ENCODE peak calls at places on chromosomes 6 and 20, in five cellular contexts. One of them, this sample, is unnamed.

GRCh38 chr20:51193066-51193772 is 170.3 kb upstream of the KCNG1 start:
- DNase-seq in NCI-H2171 treated with DMSO at 0.1 percent for 48 hours: no peak
- DNase-seq in hepatic stellate cell: no peak
- DNase-seq in stimulated activated effector memory CD8-positive, alpha-beta T cell treated with anti-CD3 and anti-CD28 coated beads, Interleukin-12 subunit alpha, Interleukin-12 subunit beta, amount 100 ng/mL, for 72 hours: no peak
- DNase-seq in H9: no peak
- DNase-seq in this sample: no peak

GRCh38 chr6:46893648-46894047 is 28.1 kb downstream of the ADGRF5 start:
- DNase-seq in hepatic stellate cell: no peak
- DNase-seq in H9: no peak
- DNase-seq in NCI-H2171 treated with DMSO at 0.1 percent for 48 hours: no peak
- DNase-seq in stimulated activated effector memory CD8-positive, alpha-beta T cell treated with anti-CD3 and anti-CD28 coated beads, Interleukin-12 subunit alpha, Interleukin-12 subunit beta, amount 100 ng/mL, for 72 hours: no peak
- DNase-seq in this sample: no peak

GRCh38 chr20:11454966-11455799 is 462.5 kb upstream of the BTBD3 start:
- DNase-seq in stimulated activated effector memory CD8-positive, alpha-beta T cell treated with anti-CD3 and anti-CD28 coated beads, Interleukin-12 subunit alpha, Interleukin-12 subunit beta, amount 100 ng/mL, for 72 hours: no peak
- DNase-seq in NCI-H2171 treated with DMSO at 0.1 percent for 48 hours: no peak
- DNase-seq in H9: no peak
- DNase-seq in hepatic stellate cell: peak; percentile 5
- DNase-seq in this sample: no peak

GRCh38 chr6:126721581-126722145 is 381.7 kb downstream of the CENPW start:
- DNase-seq in stimulated activated effector memory CD8-positive, alpha-beta T cell treated with anti-CD3 and anti-CD28 coated beads, Interleukin-12 subunit alpha, Interleukin-12 subunit beta, amount 100 ng/mL, for 72 hours: no peak
- DNase-seq in NCI-H2171 treated with DMSO at 0.1 percent for 48 hours: no peak
- DNase-seq in H9: no peak
- DNase-seq in hepatic stellate cell: peak; percentile 35
- DNase-seq in this sample: no peak

GRCh38 chr6:108353853-108354252 is 59.0 kb downstream of the AFG1L start:
- DNase-seq in H9: no peak
- DNase-seq in NCI-H2171 treated with DMSO at 0.1 percent for 48 hours: no peak
- DNase-seq in hepatic stellate cell: peak; percentile 5
- DNase-seq in stimulated activated effector memory CD8-positive, alpha-beta T cell treated with anti-CD3 and anti-CD28 coated beads, Interleukin-12 subunit alpha, Interleukin-12 subunit beta, amount 100 ng/mL, for 72 hours: no peak
- DNase-seq in this sample: no peak

GRCh38 chr20:51688600-51688999 is 79.6 kb downstream of the ATP9A start:
- DNase-seq in NCI-H2171 treated with DMSO at 0.1 percent for 48 hours: no peak
- DNase-seq in H9: no peak
- DNase-seq in stimulated activated effector memory CD8-positive, alpha-beta T cell treated with anti-CD3 and anti-CD28 coated beads, Interleukin-12 subunit alpha, Interleukin-12 subunit beta, amount 100 ng/mL, for 72 hours: no peak
- DNase-seq in hepatic stellate cell: no peak
- DNase-seq in this sample: no peak

GRCh38 chr20:15179426-15180190 is 842.2 kb upstream of the FLRT3 start:
- DNase-seq in hepatic stellate cell: no peak
- DNase-seq in H9: no peak
- DNase-seq in NCI-H2171 treated with DMSO at 0.1 percent for 48 hours: peak; percentile 91
- DNase-seq in stimulated activated effector memory CD8-positive, alpha-beta T cell treated with anti-CD3 and anti-CD28 coated beads, Interleukin-12 subunit alpha, Interleukin-12 subunit beta, amount 100 ng/mL, for 72 hours: no peak
- DNase-seq in this sample: no peak

GRCh38 chr20:35008411-35009342 is 53.0 kb downstream of the MYH7B start:
- DNase-seq in stimulated activated effector memory CD8-positive, alpha-beta T cell treated with anti-CD3 and anti-CD28 coated beads, Interleukin-12 subunit alpha, Interleukin-12 subunit beta, amount 100 ng/mL, for 72 hours: no peak
- DNase-seq in NCI-H2171 treated with DMSO at 0.1 percent for 48 hours: no peak
- DNase-seq in H9: peak; percentile 15
- DNase-seq in hepatic stellate cell: no peak
- DNase-seq in this sample: no peak

GRCh38 chr6:23692184-23692583 is 433.8 kb upstream of the NRSN1 start:
- DNase-seq in stimulated activated effector memory CD8-positive, alpha-beta T cell treated with anti-CD3 and anti-CD28 coated beads, Interleukin-12 subunit alpha, Interleukin-12 subunit beta, amount 100 ng/mL, for 72 hours: no peak
- DNase-seq in NCI-H2171 treated with DMSO at 0.1 percent for 48 hours: peak; percentile 53
- DNase-seq in hepatic stellate cell: no peak
- DNase-seq in H9: no peak
- DNase-seq in this sample: no peak

GRCh38 chr6:29071831-29072723 is 15.0 kb downstream of the OR2B3 start:
- DNase-seq in H9: peak; percentile 78
- DNase-seq in NCI-H2171 treated with DMSO at 0.1 percent for 48 hours: peak; percentile 5
- DNase-seq in stimulated activated effector memory CD8-positive, alpha-beta T cell treated with anti-CD3 and anti-CD28 coated beads, Interleukin-12 subunit alpha, Interleukin-12 subunit beta, amount 100 ng/mL, for 72 hours: no peak
- DNase-seq in hepatic stellate cell: peak; percentile 2
- DNase-seq in this sample: peak; percentile 54

GRCh38 chr6:11718461-11718860 is 60.1 kb downstream of the ADTRP start:
- DNase-seq in stimulated activated effector memory CD8-positive, alpha-beta T cell treated with anti-CD3 and anti-CD28 coated beads, Interleukin-12 subunit alpha, Interleukin-12 subunit beta, amount 100 ng/mL, for 72 hours: no peak
- DNase-seq in hepatic stellate cell: no peak
- DNase-seq in H9: no peak
- DNase-seq in NCI-H2171 treated with DMSO at 0.1 percent for 48 hours: no peak
- DNase-seq in this sample: no peak

GRCh38 chr6:118580585-118581419 is 32.7 kb downstream of the PLN start:
- DNase-seq in stimulated activated effector memory CD8-positive, alpha-beta T cell treated with anti-CD3 and anti-CD28 coated beads, Interleukin-12 subunit alpha, Interleukin-12 subunit beta, amount 100 ng/mL, for 72 hours: no peak
- DNase-seq in H9: peak; percentile 67
- DNase-seq in hepatic stellate cell: peak; percentile 37
- DNase-seq in NCI-H2171 treated with DMSO at 0.1 percent for 48 hours: peak; percentile 77
- DNase-seq in this sample: peak; percentile 60

GRCh38 chr6:3001773-3002293 is 2.1 kb downstream of the NQO2 start:
- DNase-seq in hepatic stellate cell: peak; percentile 85
- DNase-seq in H9: no peak
- DNase-seq in NCI-H2171 treated with DMSO at 0.1 percent for 48 hours: peak; percentile 22
- DNase-seq in stimulated activated effector memory CD8-positive, alpha-beta T cell treated with anti-CD3 and anti-CD28 coated beads, Interleukin-12 subunit alpha, Interleukin-12 subunit beta, amount 100 ng/mL, for 72 hours: no peak
- DNase-seq in this sample: no peak

GRCh38 chr6:55276745-55277627 is 50.3 kb upstream of the GFRAL start:
- DNase-seq in H9: peak; percentile 54
- DNase-seq in hepatic stellate cell: peak; percentile 1
- DNase-seq in stimulated activated effector memory CD8-positive, alpha-beta T cell treated with anti-CD3 and anti-CD28 coated beads, Interleukin-12 subunit alpha, Interleukin-12 subunit beta, amount 100 ng/mL, for 72 hours: no peak
- DNase-seq in NCI-H2171 treated with DMSO at 0.1 percent for 48 hours: peak; percentile 38
- DNase-seq in this sample: peak; percentile 28